ENCODE peak calls at places on chromosomes 16 and 17, in four cellular contexts. One of them, this sample, is unnamed. For H3K4me1, the result is how much of the 10 kb centered on the place peaks cover.

GRCh38 chr17:69733171-69734014 is 318.9 kb downstream of the MAP2K6 start:
- DNase-seq in upper lobe of left lung: no peak
- DNase-seq in HCT116: no peak
- DNase-seq in mucosa of descending colon: no peak
- DNase-seq in this sample: no peak

GRCh38 chr16:13372421-13372820 is 471.0 kb downstream of the SHISA9 start:
- DNase-seq in upper lobe of left lung: no peak
- DNase-seq in HCT116: no peak
- DNase-seq in mucosa of descending colon: no peak
- DNase-seq in this sample: no peak

GRCh38 chr16:30065943-30066881 is 652 bp downstream of the ALDOA start:
- DNase-seq in upper lobe of left lung: peak
- DNase-seq in HCT116: no peak
- DNase-seq in mucosa of descending colon: no peak
- DNase-seq in this sample: no peak

GRCh38 chr17:82977586-82977985 is 101.8 kb upstream of the METRNL start:
- DNase-seq in upper lobe of left lung: no peak
- DNase-seq in HCT116: no peak
- DNase-seq in mucosa of descending colon: no peak
- DNase-seq in this sample: no peak

GRCh38 chr16:80273635-80274538 is 266.9 kb upstream of the DYNLRB2 start:
- DNase-seq in upper lobe of left lung: no peak
- DNase-seq in HCT116: no peak
- DNase-seq in mucosa of descending colon: no peak
- DNase-seq in this sample: no peak

GRCh38 chr17:1475321-1475854 is 17.1 kb downstream of the MYO1C start:
- DNase-seq in upper lobe of left lung: no peak
- DNase-seq in HCT116: no peak
- DNase-seq in mucosa of descending colon: no peak
- DNase-seq in this sample: no peak

GRCh38 chr16:50265260-50265659 is 1.1 kb upstream of the ADCY7 start:
- DNase-seq in upper lobe of left lung: no peak
- DNase-seq in HCT116: peak
- DNase-seq in mucosa of descending colon: peak
- DNase-seq in this sample: no peak

GRCh38 chr17:82247856-82248671 is 19.2 kb downstream of the SLC16A3 start:
- DNase-seq in upper lobe of left lung: no peak
- DNase-seq in HCT116: no peak
- DNase-seq in mucosa of descending colon: no peak
- DNase-seq in this sample: no peak

GRCh38 chr16:21101631-21102420 is 48.8 kb downstream of the DNAH3 start:
- DNase-seq in upper lobe of left lung: no peak
- DNase-seq in HCT116: peak
- DNase-seq in mucosa of descending colon: no peak
- DNase-seq in this sample: no peak

GRCh38 chr17:56902350-56902749 is 11.5 kb downstream of the TRIM25 start:
- DNase-seq in upper lobe of left lung: no peak
- DNase-seq in HCT116: no peak
- DNase-seq in mucosa of descending colon: no peak
- DNase-seq in this sample: no peak

GRCh38 chr17:17712268-17712924 is 31.1 kb downstream of the RAI1 start:
- DNase-seq in upper lobe of left lung: no peak
- DNase-seq in HCT116: no peak
- DNase-seq in mucosa of descending colon: no peak
- DNase-seq in this sample: no peak

GRCh38 chr17:45812102-45812501 is 28.0 kb downstream of the CRHR1 start:
- DNase-seq in upper lobe of left lung: no peak
- DNase-seq in HCT116: peak
- DNase-seq in mucosa of descending colon: no peak
- DNase-seq in this sample: no peak

GRCh38 chr16:46968063-46968435 is 5.4 kb downstream of the DNAJA2 start:
- DNase-seq in upper lobe of left lung: no peak
- DNase-seq in HCT116: no peak
- DNase-seq in mucosa of descending colon: no peak
- DNase-seq in this sample: no peak

GRCh38 chr16:85199069-85199725 is 86.9 kb upstream of the CIBAR2 start:
- DNase-seq in upper lobe of left lung: no peak
- DNase-seq in HCT116: no peak
- DNase-seq in mucosa of descending colon: no peak
- DNase-seq in this sample: no peak

GRCh38 chr17:74888440-74888839 is 5.0 kb downstream of the FADS6 start:
- DNase-seq in upper lobe of left lung: no peak
- DNase-seq in HCT116: no peak
- DNase-seq in mucosa of descending colon: no peak
- DNase-seq in this sample: no peak

GRCh38 chr17:40418428-40418706 is 671 bp upstream of the TOP2A start:
- DNase-seq in upper lobe of left lung: no peak
- DNase-seq in HCT116: no peak
- DNase-seq in mucosa of descending colon: peak
- DNase-seq in this sample: no peak

GRCh38 chr17:81428121-81428515 is 32.9 kb downstream of the BAHCC1 start:
- DNase-seq in upper lobe of left lung: no peak
- DNase-seq in HCT116: no peak
- DNase-seq in mucosa of descending colon: peak
- DNase-seq in this sample: no peak

GRCh38 chr17:64466019-64466735 is 17.3 kb downstream of the MILR1 start:
- DNase-seq in upper lobe of left lung: no peak
- DNase-seq in HCT116: no peak
- DNase-seq in mucosa of descending colon: no peak
- DNase-seq in this sample: no peak

GRCh38 chr17:73794336-73794735 is 150.1 kb upstream of the SDK2 start:
- DNase-seq in upper lobe of left lung: no peak
- DNase-seq in HCT116: no peak
- DNase-seq in mucosa of descending colon: no peak
- DNase-seq in this sample: no peak

GRCh38 chr17:58082341-58082869 is 814 bp upstream of the DYNLL2 start:
- DNase-seq in upper lobe of left lung: no peak
- DNase-seq in HCT116: no peak
- DNase-seq in mucosa of descending colon: peak
- DNase-seq in this sample: no peak

DNA sequence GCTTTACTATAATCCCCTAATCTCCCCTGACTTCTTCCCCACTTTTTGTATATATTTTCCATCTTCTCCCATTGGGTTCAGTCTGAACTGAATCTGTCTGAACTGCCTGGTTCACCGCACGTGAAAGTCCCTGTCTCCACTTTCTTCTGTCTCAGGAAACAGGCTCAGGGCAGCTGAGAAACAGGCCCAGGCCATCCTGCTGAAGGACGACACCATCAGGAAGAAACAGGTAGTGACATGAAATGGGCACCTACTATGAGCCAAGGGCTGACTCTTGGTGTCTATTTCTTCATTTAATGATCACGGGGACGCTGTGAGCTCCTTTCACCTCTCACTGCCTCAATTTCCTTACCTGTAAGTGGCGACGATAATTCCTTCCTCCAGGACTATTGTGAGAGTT is 90.5 kb upstream of the HSBP1 start:
- DNase-seq in upper lobe of left lung: no peak
- DNase-seq in HCT116: no peak
- DNase-seq in mucosa of descending colon: no peak
- DNase-seq in this sample: no peak
- TF ChIP-seq CTCF in upper lobe of left lung: no peak
- TF ChIP-seq CTCF in HCT116: peak
- TF ChIP-seq CTCF in mucosa of descending colon: no peak
- TF ChIP-seq CTCF in this sample: no peak

DNA sequence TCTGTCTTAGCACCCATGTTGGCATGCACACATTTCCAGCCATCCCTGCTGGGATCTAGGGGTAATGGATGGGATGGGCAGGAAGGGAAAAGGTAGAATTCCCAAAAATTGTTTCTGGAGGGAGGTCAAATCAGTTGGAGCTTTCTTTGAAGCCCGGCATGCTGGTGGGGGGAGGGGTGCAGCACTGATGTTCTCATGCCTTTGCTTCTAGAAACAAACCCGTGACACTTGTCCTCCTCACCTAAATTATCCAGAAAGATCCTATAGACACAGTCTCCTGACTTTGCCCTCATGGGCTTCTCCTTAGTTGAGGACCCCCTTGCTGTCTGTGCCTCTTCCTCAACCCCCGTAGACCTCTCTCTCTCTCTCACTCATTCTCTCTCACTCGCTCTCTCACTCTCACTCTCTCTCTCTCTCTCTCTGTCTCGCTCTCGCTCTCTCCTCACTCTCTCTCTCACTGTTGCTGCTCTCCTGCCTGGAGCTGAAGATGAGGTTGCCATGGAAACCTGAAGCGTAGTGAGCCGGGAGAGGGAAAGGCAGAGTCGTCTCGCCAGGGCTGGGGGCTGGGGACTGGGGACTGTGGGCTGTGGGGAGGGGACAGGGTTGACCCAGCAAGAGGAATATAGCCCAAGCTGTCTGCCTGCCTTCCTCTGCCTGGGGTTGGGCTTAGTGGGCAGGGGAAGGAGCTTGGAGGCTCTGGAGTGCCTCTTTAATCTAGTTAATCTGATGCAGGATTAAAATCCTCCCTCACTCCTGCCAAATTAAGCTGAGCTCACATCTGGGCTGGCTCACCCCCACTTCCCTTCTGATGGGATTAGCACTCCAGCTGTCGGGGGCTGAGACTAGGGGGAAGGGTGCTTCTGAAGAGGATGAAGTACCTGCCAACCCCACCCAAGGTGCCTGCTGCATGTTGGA is 16.1 kb downstream of the LASP1 start:
- DNase-seq in upper lobe of left lung: no peak
- DNase-seq in HCT116: no peak
- DNase-seq in mucosa of descending colon: no peak
- DNase-seq in this sample: no peak
- H3K4me1 ChIP-seq in upper lobe of left lung: half or more
- H3K4me1 ChIP-seq in HCT116: under half
- H3K4me1 ChIP-seq in mucosa of descending colon: half or more
- H3K4me1 ChIP-seq in this sample: under half

GRCh38 chr17:33469411-33469810 is 176.3 kb upstream of the ASIC2 start:
- DNase-seq in upper lobe of left lung: no peak
- DNase-seq in HCT116: no peak
- DNase-seq in mucosa of descending colon: no peak
- DNase-seq in this sample: no peak
- H3K4me3 ChIP-seq in upper lobe of left lung: no peak
- H3K4me3 ChIP-seq in HCT116: no peak
- H3K4me3 ChIP-seq in mucosa of descending colon: no peak
- H3K4me3 ChIP-seq in this sample: no peak

GRCh38 chr16:56331399-56331798 is 93.9 kb downstream of the AMFR start:
- DNase-seq in upper lobe of left lung: no peak
- DNase-seq in HCT116: no peak
- DNase-seq in mucosa of descending colon: no peak
- DNase-seq in this sample: no peak

GRCh38 chr16:56334761-56335160 is 90.6 kb downstream of the AMFR start:
- DNase-seq in upper lobe of left lung: no peak
- DNase-seq in HCT116: no peak
- DNase-seq in mucosa of descending colon: no peak
- DNase-seq in this sample: no peak

GRCh38 chr16:56330476-56330875 is 94.9 kb downstream of the AMFR start:
- DNase-seq in upper lobe of left lung: no peak
- DNase-seq in HCT116: no peak
- DNase-seq in mucosa of descending colon: no peak
- DNase-seq in this sample: no peak

GRCh38 chr16:56331915-56332314 is 93.4 kb downstream of the AMFR start:
- DNase-seq in upper lobe of left lung: no peak
- DNase-seq in HCT116: no peak
- DNase-seq in mucosa of descending colon: no peak
- DNase-seq in this sample: no peak

DNA sequence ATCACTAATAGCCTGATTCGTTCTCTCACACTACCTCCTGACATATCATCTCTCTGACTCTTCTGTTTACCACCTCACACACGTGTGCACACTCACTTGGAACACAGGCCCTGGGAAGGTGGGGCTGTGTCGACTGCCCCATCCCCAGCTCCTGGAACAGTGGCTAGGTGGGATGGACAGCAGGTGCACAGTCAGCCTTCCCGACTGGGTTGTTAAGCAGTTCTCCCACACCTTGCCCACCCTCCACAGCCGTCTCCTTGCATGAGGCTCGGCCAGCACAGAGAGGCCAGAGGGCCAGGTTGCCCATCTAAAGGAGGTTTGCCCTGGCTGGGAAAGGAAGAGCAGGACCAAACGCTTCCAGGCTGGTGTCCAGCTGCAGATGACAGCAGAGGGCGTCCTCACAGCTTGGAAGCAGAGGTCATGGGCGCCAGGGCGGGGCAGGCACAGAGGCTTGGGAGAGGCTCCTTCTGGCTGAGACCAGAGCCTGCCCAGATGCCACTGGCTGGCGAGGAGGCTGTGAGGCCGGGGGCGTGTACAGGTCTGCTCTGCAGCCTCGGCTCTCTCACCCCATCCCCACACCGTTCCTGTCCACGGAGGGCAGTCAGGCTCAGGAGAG is 92.8 kb downstream of the AMFR start:
- DNase-seq in upper lobe of left lung: peak
- DNase-seq in HCT116: peak
- DNase-seq in mucosa of descending colon: peak
- DNase-seq in this sample: peak
- TF ChIP-seq CTCF in upper lobe of left lung: no peak
- TF ChIP-seq CTCF in HCT116: peak
- TF ChIP-seq CTCF in mucosa of descending colon: no peak
- TF ChIP-seq CTCF in this sample: peak

DNA sequence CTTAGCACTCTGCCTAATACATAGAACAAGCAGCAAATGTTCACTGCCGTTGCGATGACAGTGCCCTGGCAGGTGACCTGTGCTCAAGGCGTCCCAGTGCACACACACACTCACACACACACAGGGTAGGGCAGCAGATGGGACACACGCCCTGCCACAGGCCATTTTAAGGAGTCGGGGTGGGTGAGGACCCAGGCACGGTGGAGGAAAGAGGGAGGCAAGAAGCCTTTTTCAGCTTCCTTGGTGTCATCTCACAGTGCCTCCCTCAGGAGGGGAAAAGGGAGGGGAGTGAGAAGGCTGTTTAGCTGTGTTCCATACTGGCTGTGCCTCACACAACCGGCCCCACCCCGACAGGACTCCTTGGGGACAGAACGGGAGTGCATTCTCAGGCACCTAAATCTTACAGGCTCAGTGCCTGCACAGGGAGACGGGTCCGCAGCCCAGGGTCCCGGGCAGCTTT is 1.5 kb downstream of the PITPNM3 start:
- DNase-seq in upper lobe of left lung: no peak
- DNase-seq in HCT116: no peak
- DNase-seq in mucosa of descending colon: peak
- DNase-seq in this sample: no peak
- H3K4me1 ChIP-seq in upper lobe of left lung: under half
- H3K4me1 ChIP-seq in HCT116: under half
- H3K4me1 ChIP-seq in mucosa of descending colon: under half
- H3K4me1 ChIP-seq in this sample: under half